ENCODE peak calls at places on chromosomes 13 and 19, in six cellular contexts. X is left ventricle myocardium inferior, D is dorsolateral prefrontal cortex, T is Panc1, I is endodermal cell, F is MM.1S. V is an unnamed sample.

GRCh38 chr19:45558399-45558878 is 26.2 kb downstream of the OPA3 start:
- DNase-seq in D (peak; percentile 43), T (no peak), X (no peak), F (no peak), I (peak; percentile 88), V (no peak)

GRCh38 chr13:109883181-109884180 is 97.1 kb upstream of the IRS2 start:
- DNase-seq in D (no peak), F (no peak), X (no peak), T (no peak), I (no peak), V (no peak)

GRCh38 chr13:27834095-27834494 is 41.8 kb downstream of the GSX1 start:
- DNase-seq in I (no peak), T (no peak), F (no peak), X (no peak), D (no peak), V (no peak)

GRCh38 chr19:39403331-39404312 is 3.0 kb upstream of the ZFP36 start:
- DNase-seq in F (peak; percentile 89), T (peak; percentile 100), D (peak; percentile 53), X (peak; percentile 98), I (peak; percentile 92), V (peak; percentile 76)

GRCh38 chr19:54415208-54415900 is at the start of gene TTYH1:
- DNase-seq in F (no peak), X (no peak), I (peak; percentile 84), D (no peak), T (no peak), V (no peak)

GRCh38 chr19:51296331-51297093 is 14.9 kb upstream of the IGLON5 start:
- DNase-seq in X (no peak), T (no peak), I (peak; percentile 67), F (no peak), D (no peak), V (no peak)

GRCh38 chr13:106061781-106062180 is 473.7 kb downstream of the EFNB2 start:
- DNase-seq in F (no peak), D (no peak), I (no peak), X (no peak), T (no peak), V (no peak)

GRCh38 chr19:44303976-44304568 is 753 bp downstream of the ZNF235 start:
- DNase-seq in D (no peak), F (no peak), X (no peak), I (peak; percentile 48), T (no peak), V (no peak)

GRCh38 chr13:27338816-27339215 is 68.2 kb downstream of the RASL11A start:
- DNase-seq in D (no peak), X (no peak), I (peak; percentile 81), T (no peak), F (no peak), V (no peak)

GRCh38 chr19:1929051-1929742 is 11.8 kb upstream of the CSNK1G2 start:
- DNase-seq in D (peak; percentile 65), X (peak; percentile 81), T (no peak), F (peak; percentile 87), I (peak; percentile 95), V (no peak)

GRCh38 chr13:40130871-40131636 is 475.6 kb downstream of the COG6 start:
- DNase-seq in I (no peak), F (no peak), T (no peak), D (no peak), X (no peak), V (peak; percentile 60)

GRCh38 chr19:33883869-33884519 is 87.3 kb downstream of the KCTD15 start:
- DNase-seq in F (no peak), D (no peak), X (peak; percentile 27), T (no peak), I (peak; percentile 80), V (no peak)

GRCh38 chr13:60312851-60313505 is 84.0 kb upstream of the TDRD3 start:
- DNase-seq in I (no peak), D (no peak), F (no peak), X (no peak), T (no peak), V (no peak)

GRCh38 chr13:112972867-112973576 is 4.0 kb downstream of the MCF2L start:
- DNase-seq in F (no peak), D (no peak), T (no peak), I (no peak), X (peak; percentile 33), V (no peak)

GRCh38 chr19:35368378-35368777 is 2.5 kb upstream of the GPR42 start:
- DNase-seq in I (no peak), X (no peak), T (no peak), D (no peak), F (no peak), V (no peak)

GRCh38 chr13:35961002-35961401 is 170.2 kb downstream of the DCLK1 start:
- DNase-seq in F (no peak), D (no peak), T (no peak), I (no peak), X (no peak), V (no peak)

GRCh38 chr19:3398900-3399278 is 32.5 kb downstream of the NFIC start:
- DNase-seq in T (no peak), D (no peak), I (no peak), F (no peak), X (no peak), V (no peak)

GRCh38 chr19:42443944-42444398 is 1.2 kb upstream of the CXCL17 start:
- DNase-seq in F (no peak), D (no peak), I (no peak), X (no peak), T (no peak), V (no peak)

GRCh38 chr13:21395953-21396352 is 63.1 kb downstream of the ZDHHC20 start:
- DNase-seq in I (no peak), X (no peak), D (no peak), T (no peak), F (no peak), V (no peak)

GRCh38 chr13:37652596-37652995 is 54.0 kb upstream of the POSTN start:
- DNase-seq in D (no peak), F (no peak), I (no peak), T (no peak), X (no peak), V (no peak)

GRCh38 chr13:23856008-23856750 is 33.0 kb downstream of the MIPEP start:
- DNase-seq in T (no peak), X (no peak), D (no peak), I (no peak), F (peak; percentile 46), V (no peak)
- H3K27ac ChIP-seq in T (no peak overlapping the region), X (no peak overlapping the region), D (no peak overlapping the region), I (no peak overlapping the region), F (no peak overlapping the region), V (no peak overlapping the region)

DNA sequence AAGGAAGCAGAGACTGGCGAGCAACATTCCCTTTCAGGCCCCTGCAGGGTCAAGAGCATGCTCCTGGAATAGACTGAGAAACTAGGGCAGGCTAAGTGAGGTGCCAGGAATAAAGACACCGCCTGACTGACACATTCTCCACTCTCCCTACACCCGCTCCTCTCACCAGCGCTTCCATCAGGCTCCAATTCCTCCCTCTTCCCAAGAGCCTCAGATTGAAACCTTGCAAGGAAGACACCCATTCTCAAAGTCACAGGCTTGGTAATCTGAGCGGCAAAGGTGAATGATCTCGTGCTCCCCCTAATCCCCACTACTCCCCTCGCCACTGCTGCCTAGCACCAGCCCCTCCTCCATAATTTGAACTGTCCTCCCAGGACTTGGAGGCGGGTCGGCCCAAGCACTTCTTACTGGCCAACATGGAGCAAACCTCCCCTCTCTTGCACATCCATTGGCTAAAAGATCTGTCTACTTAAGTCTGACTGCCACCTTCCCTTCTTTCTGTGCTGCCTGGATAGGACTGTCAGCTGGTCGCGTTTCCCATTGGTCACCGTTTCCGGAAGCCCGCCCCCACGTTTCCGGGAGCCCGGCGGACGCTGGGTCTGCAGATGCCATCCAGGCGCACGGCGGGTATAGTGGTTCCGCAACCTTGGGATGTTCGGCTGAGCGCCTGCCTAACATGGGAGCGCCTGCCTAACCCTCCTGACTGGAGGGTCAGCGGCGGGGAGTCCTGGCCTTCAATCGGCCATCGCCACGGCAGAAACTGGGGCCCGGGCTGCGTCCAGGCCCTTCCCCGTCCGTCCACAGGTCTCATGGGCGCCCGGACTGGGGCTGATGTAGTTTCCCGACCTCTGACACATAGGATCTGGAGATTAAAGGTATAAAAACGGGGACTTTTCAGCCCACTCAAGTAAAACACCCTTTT is 33.6 kb downstream of the ZNF383 start:
- DNase-seq in I (no peak), T (no peak), D (peak; percentile 97), X (peak; percentile 87), F (no peak), V (peak; percentile 94)
- H3K27ac ChIP-seq in I (no peak overlapping the region), T (no peak overlapping the region), D (peak overlapping the region; percentile 86), X (peak overlapping the region; percentile 90), F (no peak overlapping the region), V (no peak overlapping the region)

GRCh38 chr19:50213925-50214324 is 10.5 kb downstream of the MYH14 start:
- DNase-seq in F (no peak), X (no peak), D (no peak), T (no peak), I (no peak), V (no peak)
- H3K27ac ChIP-seq in F (no peak overlapping the region), X (no peak overlapping the region), D (no peak overlapping the region), T (no peak overlapping the region), I (no peak overlapping the region), V (peak overlapping the region; percentile 48)

GRCh38 chr13:44918323-44919102 is 70.8 kb downstream of the NUFIP1 start:
- DNase-seq in T (peak; percentile 82), F (peak; percentile 68), I (peak; percentile 96), D (peak; percentile 75), X (peak; percentile 89), V (no peak)

GRCh38 chr13:44919103-44919804 is 70.0 kb downstream of the NUFIP1 start:
- DNase-seq in X (no peak), D (no peak), T (no peak), I (no peak), F (no peak), V (no peak)

GRCh38 chr13:44921478-44921877 is 67.8 kb downstream of the NUFIP1 start:
- DNase-seq in D (no peak), F (no peak), X (no peak), I (no peak), T (no peak), V (no peak)

GRCh38 chr13:44920013-44920412 is 69.3 kb downstream of the NUFIP1 start:
- DNase-seq in F (no peak), X (no peak), I (no peak), D (no peak), T (no peak), V (no peak)

GRCh38 chr13:44921931-44922758 is 67.1 kb downstream of the NUFIP1 start:
- DNase-seq in I (no peak), T (peak; percentile 72), F (no peak), D (no peak), X (no peak), V (peak; percentile 78)
- H3K27ac ChIP-seq in I (no peak overlapping the region), T (no peak overlapping the region), F (no peak overlapping the region), D (peak overlapping the region; percentile 7), X (peak overlapping the region; percentile 95), V (peak overlapping the region; percentile 86)

GRCh38 chr13:75666646-75667351 is 30.7 kb downstream of the LMO7 start:
- DNase-seq in X (no peak), F (no peak), D (no peak), T (no peak), I (no peak), V (peak; percentile 64)
- H3K27ac ChIP-seq in X (no peak overlapping the region), F (no peak overlapping the region), D (no peak overlapping the region), T (no peak overlapping the region), I (no peak overlapping the region), V (peak overlapping the region; percentile 70)